ENCODE peak calls at places on chromosomes 5 and 9, in four cellular contexts. One of them, this sample, is unnamed.

GRCh38 chr5:83540105-83540504 is 68.6 kb downstream of the VCAN start:
- DNase-seq in mucosa of descending colon: no peak
- DNase-seq in H4: no peak
- DNase-seq in psoas muscle: no peak
- DNase-seq in this sample: no peak

GRCh38 chr5:74336286-74336685 is 304.2 kb downstream of the ENC1 start:
- DNase-seq in psoas muscle: no peak
- DNase-seq in H4: no peak
- DNase-seq in mucosa of descending colon: no peak
- DNase-seq in this sample: no peak

GRCh38 chr9:708556-709432 is 132.7 kb upstream of the DMRT1 start:
- DNase-seq in mucosa of descending colon: no peak
- DNase-seq in H4: no peak
- DNase-seq in psoas muscle: no peak
- DNase-seq in this sample: no peak

GRCh38 chr5:172413601-172414000 is 40.7 kb downstream of the SH3PXD2B start:
- DNase-seq in mucosa of descending colon: no peak
- DNase-seq in psoas muscle: no peak
- DNase-seq in H4: no peak
- DNase-seq in this sample: no peak

GRCh38 chr5:148113243-148113642 is 49.5 kb downstream of the SPINK5 start:
- DNase-seq in psoas muscle: no peak
- DNase-seq in mucosa of descending colon: no peak
- DNase-seq in H4: no peak
- DNase-seq in this sample: no peak

GRCh38 chr9:135068776-135069415 is 18.6 kb upstream of the OLFM1 start:
- DNase-seq in mucosa of descending colon: no peak
- DNase-seq in psoas muscle: no peak
- DNase-seq in H4: no peak
- DNase-seq in this sample: peak

GRCh38 chr5:137022043-137022442 is 477.1 kb downstream of the SPOCK1 start:
- DNase-seq in mucosa of descending colon: no peak
- DNase-seq in H4: no peak
- DNase-seq in psoas muscle: no peak
- DNase-seq in this sample: peak

GRCh38 chr9:86246752-86247161 is 12.7 kb downstream of the C9orf153 start:
- DNase-seq in psoas muscle: no peak
- DNase-seq in H4: no peak
- DNase-seq in mucosa of descending colon: no peak
- DNase-seq in this sample: no peak

GRCh38 chr9:127967151-127967809 is 13.5 kb downstream of the EEIG1 start:
- DNase-seq in mucosa of descending colon: peak
- DNase-seq in psoas muscle: no peak
- DNase-seq in H4: no peak
- DNase-seq in this sample: no peak

GRCh38 chr5:10400834-10401233 is 40.8 kb upstream of the ROPN1L start:
- DNase-seq in H4: no peak
- DNase-seq in mucosa of descending colon: no peak
- DNase-seq in psoas muscle: no peak
- DNase-seq in this sample: no peak

GRCh38 chr9:6788175-6789016 is 30.6 kb downstream of the KDM4C start:
- DNase-seq in psoas muscle: no peak
- DNase-seq in mucosa of descending colon: no peak
- DNase-seq in H4: no peak
- DNase-seq in this sample: no peak

GRCh38 chr9:2622361-2623045 is 916 bp downstream of the VLDLR start:
- DNase-seq in H4: no peak
- DNase-seq in psoas muscle: peak
- DNase-seq in mucosa of descending colon: peak
- DNase-seq in this sample: peak

GRCh38 chr9:15333376-15333881 is 26.4 kb upstream of the TTC39B start:
- DNase-seq in mucosa of descending colon: no peak
- DNase-seq in H4: no peak
- DNase-seq in psoas muscle: no peak
- DNase-seq in this sample: no peak

GRCh38 chr5:132263548-132264261 is 6.2 kb downstream of the PDLIM4 start:
- DNase-seq in psoas muscle: peak
- DNase-seq in mucosa of descending colon: no peak
- DNase-seq in H4: peak
- DNase-seq in this sample: no peak

GRCh38 chr9:98520221-98520920 is 188.4 kb downstream of the GABBR2 start:
- DNase-seq in mucosa of descending colon: no peak
- DNase-seq in H4: no peak
- DNase-seq in psoas muscle: no peak
- DNase-seq in this sample: no peak